ENCODE peak calls at places on chromosomes 2 and 18, in six cellular contexts. One of them, this sample, is unnamed.

GRCh38 chr2:207258191-207258991 is 92.6 kb upstream of the KLF7 start:
- DNase-seq in astrocyte of the cerebellum: peak
- DNase-seq in Calu3: no peak
- DNase-seq in cardiac fibroblast: peak
- DNase-seq in fibroblast of pulmonary artery: peak
- DNase-seq in body of pancreas: no peak
- DNase-seq in this sample: peak

GRCh38 chr2:192247456-192247855 is 52.7 kb upstream of the TMEFF2 start:
- DNase-seq in body of pancreas: no peak
- DNase-seq in Calu3: no peak
- DNase-seq in astrocyte of the cerebellum: no peak
- DNase-seq in fibroblast of pulmonary artery: peak
- DNase-seq in cardiac fibroblast: no peak
- DNase-seq in this sample: no peak

GRCh38 chr2:22261165-22261564 is 1123.8 kb upstream of the KLHL29 start:
- DNase-seq in fibroblast of pulmonary artery: no peak
- DNase-seq in body of pancreas: no peak
- DNase-seq in cardiac fibroblast: no peak
- DNase-seq in astrocyte of the cerebellum: no peak
- DNase-seq in Calu3: no peak
- DNase-seq in this sample: no peak

GRCh38 chr2:38533180-38533579 is 69.5 kb downstream of the HNRNPLL start:
- DNase-seq in cardiac fibroblast: no peak
- DNase-seq in Calu3: no peak
- DNase-seq in astrocyte of the cerebellum: no peak
- DNase-seq in body of pancreas: no peak
- DNase-seq in fibroblast of pulmonary artery: no peak
- DNase-seq in this sample: no peak

GRCh38 chr2:144521702-144522101 is 1.8 kb upstream of the ZEB2 start:
- DNase-seq in astrocyte of the cerebellum: no peak
- DNase-seq in body of pancreas: no peak
- DNase-seq in fibroblast of pulmonary artery: no peak
- DNase-seq in Calu3: no peak
- DNase-seq in cardiac fibroblast: peak
- DNase-seq in this sample: no peak

GRCh38 chr2:42025151-42025582 is 22.7 kb upstream of the PKDCC start:
- DNase-seq in astrocyte of the cerebellum: peak
- DNase-seq in Calu3: no peak
- DNase-seq in body of pancreas: no peak
- DNase-seq in cardiac fibroblast: peak
- DNase-seq in fibroblast of pulmonary artery: peak
- DNase-seq in this sample: no peak

GRCh38 chr18:72672364-72673151 is 128.4 kb upstream of the CBLN2 start:
- DNase-seq in cardiac fibroblast: peak
- DNase-seq in body of pancreas: no peak
- DNase-seq in fibroblast of pulmonary artery: peak
- DNase-seq in astrocyte of the cerebellum: peak
- DNase-seq in Calu3: peak
- DNase-seq in this sample: no peak

GRCh38 chr2:10407841-10408648 is 40.1 kb downstream of the ODC1 start:
- DNase-seq in Calu3: peak
- DNase-seq in body of pancreas: peak
- DNase-seq in cardiac fibroblast: peak
- DNase-seq in astrocyte of the cerebellum: no peak
- DNase-seq in fibroblast of pulmonary artery: peak
- DNase-seq in this sample: peak

GRCh38 chr2:142756430-142756829 is 121.0 kb upstream of the KYNU start:
- DNase-seq in body of pancreas: no peak
- DNase-seq in fibroblast of pulmonary artery: peak
- DNase-seq in astrocyte of the cerebellum: no peak
- DNase-seq in Calu3: no peak
- DNase-seq in cardiac fibroblast: peak
- DNase-seq in this sample: no peak

GRCh38 chr18:6561029-6561861 is 146.5 kb upstream of the L3MBTL4 start:
- DNase-seq in Calu3: no peak
- DNase-seq in astrocyte of the cerebellum: no peak
- DNase-seq in body of pancreas: peak
- DNase-seq in fibroblast of pulmonary artery: peak
- DNase-seq in cardiac fibroblast: peak
- DNase-seq in this sample: peak

GRCh38 chr2:26807788-26808460 is 22.1 kb downstream of the CENPA start:
- DNase-seq in astrocyte of the cerebellum: no peak
- DNase-seq in fibroblast of pulmonary artery: peak
- DNase-seq in body of pancreas: no peak
- DNase-seq in cardiac fibroblast: peak
- DNase-seq in Calu3: no peak
- DNase-seq in this sample: no peak

GRCh38 chr2:235605306-235605998 is 111.6 kb downstream of the AGAP1 start:
- DNase-seq in astrocyte of the cerebellum: peak
- DNase-seq in body of pancreas: peak
- DNase-seq in cardiac fibroblast: peak
- DNase-seq in Calu3: no peak
- DNase-seq in fibroblast of pulmonary artery: peak
- DNase-seq in this sample: peak

GRCh38 chr18:77821892-77822291 is 572.2 kb downstream of the GALR1 start:
- DNase-seq in cardiac fibroblast: no peak
- DNase-seq in Calu3: no peak
- DNase-seq in fibroblast of pulmonary artery: no peak
- DNase-seq in body of pancreas: no peak
- DNase-seq in astrocyte of the cerebellum: no peak
- DNase-seq in this sample: no peak

GRCh38 chr2:219249203-219249980 is 3.7 kb upstream of the TUBA4B start:
- DNase-seq in astrocyte of the cerebellum: peak
- DNase-seq in cardiac fibroblast: peak
- DNase-seq in fibroblast of pulmonary artery: peak
- DNase-seq in Calu3: peak
- DNase-seq in body of pancreas: peak
- DNase-seq in this sample: peak

GRCh38 chr2:196331143-196331542 is 159.8 kb upstream of the STK17B start:
- DNase-seq in body of pancreas: no peak
- DNase-seq in cardiac fibroblast: peak
- DNase-seq in Calu3: peak
- DNase-seq in fibroblast of pulmonary artery: peak
- DNase-seq in astrocyte of the cerebellum: peak
- DNase-seq in this sample: no peak

GRCh38 chr2:232884001-232884421 is 13.9 kb downstream of the SNORC start:
- DNase-seq in astrocyte of the cerebellum: no peak
- DNase-seq in body of pancreas: no peak
- DNase-seq in Calu3: no peak
- DNase-seq in cardiac fibroblast: no peak
- DNase-seq in fibroblast of pulmonary artery: no peak
- DNase-seq in this sample: no peak

GRCh38 chr2:62014102-62014501 is 108.6 kb downstream of the COMMD1 start:
- DNase-seq in body of pancreas: peak
- DNase-seq in Calu3: no peak
- DNase-seq in cardiac fibroblast: peak
- DNase-seq in fibroblast of pulmonary artery: peak
- DNase-seq in astrocyte of the cerebellum: peak
- DNase-seq in this sample: no peak

GRCh38 chr2:45904267-45904921 is 252.9 kb downstream of the PRKCE start:
- DNase-seq in Calu3: no peak
- DNase-seq in cardiac fibroblast: peak
- DNase-seq in fibroblast of pulmonary artery: no peak
- DNase-seq in body of pancreas: no peak
- DNase-seq in astrocyte of the cerebellum: no peak
- DNase-seq in this sample: no peak

GRCh38 chr2:219728993-219729487 is 101.6 kb downstream of the SLC4A3 start:
- DNase-seq in astrocyte of the cerebellum: no peak
- DNase-seq in body of pancreas: no peak
- DNase-seq in cardiac fibroblast: peak
- DNase-seq in Calu3: no peak
- DNase-seq in fibroblast of pulmonary artery: peak
- DNase-seq in this sample: no peak

GRCh38 chr2:238916875-238917590 is 69.1 kb downstream of the TWIST2 start:
- DNase-seq in fibroblast of pulmonary artery: no peak
- DNase-seq in cardiac fibroblast: no peak
- DNase-seq in Calu3: no peak
- DNase-seq in body of pancreas: no peak
- DNase-seq in astrocyte of the cerebellum: no peak
- DNase-seq in this sample: no peak

GRCh38 chr18:58915006-58915799 is 50.5 kb downstream of the ZNF532 start:
- DNase-seq in fibroblast of pulmonary artery: no peak
- DNase-seq in body of pancreas: no peak
- DNase-seq in astrocyte of the cerebellum: peak
- DNase-seq in Calu3: peak
- DNase-seq in cardiac fibroblast: no peak
- DNase-seq in this sample: no peak

GRCh38 chr2:96957299-96957698 is 29.1 kb downstream of the FAM178B start:
- DNase-seq in Calu3: no peak
- DNase-seq in fibroblast of pulmonary artery: no peak
- DNase-seq in cardiac fibroblast: no peak
- DNase-seq in astrocyte of the cerebellum: no peak
- DNase-seq in body of pancreas: no peak
- DNase-seq in this sample: no peak

GRCh38 chr2:12970861-12971260 is 254.1 kb downstream of the TRIB2 start:
- DNase-seq in body of pancreas: no peak
- DNase-seq in fibroblast of pulmonary artery: peak
- DNase-seq in astrocyte of the cerebellum: peak
- DNase-seq in cardiac fibroblast: peak
- DNase-seq in Calu3: no peak
- DNase-seq in this sample: no peak

GRCh38 chr18:24068945-24069693 is 54.6 kb downstream of the TTC39C start:
- DNase-seq in astrocyte of the cerebellum: no peak
- DNase-seq in cardiac fibroblast: no peak
- DNase-seq in fibroblast of pulmonary artery: no peak
- DNase-seq in body of pancreas: no peak
- DNase-seq in Calu3: no peak
- DNase-seq in this sample: no peak

GRCh38 chr2:62966995-62967394 is 83.6 kb upstream of the OTX1 start:
- DNase-seq in Calu3: no peak
- DNase-seq in fibroblast of pulmonary artery: no peak
- DNase-seq in body of pancreas: no peak
- DNase-seq in astrocyte of the cerebellum: no peak
- DNase-seq in cardiac fibroblast: no peak
- DNase-seq in this sample: peak

GRCh38 chr2:179592167-179592936 is 269.1 kb downstream of the ZNF385B start:
- DNase-seq in astrocyte of the cerebellum: peak
- DNase-seq in fibroblast of pulmonary artery: no peak
- DNase-seq in Calu3: no peak
- DNase-seq in cardiac fibroblast: peak
- DNase-seq in body of pancreas: no peak
- DNase-seq in this sample: no peak

GRCh38 chr18:63683152-63683551 is 19.6 kb upstream of the SERPINB11 start:
- DNase-seq in fibroblast of pulmonary artery: peak
- DNase-seq in body of pancreas: no peak
- DNase-seq in Calu3: peak
- DNase-seq in astrocyte of the cerebellum: peak
- DNase-seq in cardiac fibroblast: peak
- DNase-seq in this sample: peak

GRCh38 chr2:233261819-233262555 is 10.5 kb downstream of the ATG16L1 start:
- DNase-seq in fibroblast of pulmonary artery: no peak
- DNase-seq in Calu3: no peak
- DNase-seq in astrocyte of the cerebellum: no peak
- DNase-seq in cardiac fibroblast: no peak
- DNase-seq in body of pancreas: no peak
- DNase-seq in this sample: no peak

GRCh38 chr2:161947394-161947793 is 126.6 kb downstream of the DPP4 start:
- DNase-seq in astrocyte of the cerebellum: no peak
- DNase-seq in body of pancreas: no peak
- DNase-seq in fibroblast of pulmonary artery: no peak
- DNase-seq in Calu3: no peak
- DNase-seq in cardiac fibroblast: no peak
- DNase-seq in this sample: no peak

GRCh38 chr18:76126327-76126726 is 368.7 kb downstream of the ZNF516 start:
- DNase-seq in cardiac fibroblast: no peak
- DNase-seq in body of pancreas: no peak
- DNase-seq in astrocyte of the cerebellum: no peak
- DNase-seq in Calu3: no peak
- DNase-seq in fibroblast of pulmonary artery: no peak
- DNase-seq in this sample: no peak
- TF ChIP-seq CTCF in cardiac fibroblast: no peak
- TF ChIP-seq CTCF in body of pancreas: no peak
- TF ChIP-seq CTCF in astrocyte of the cerebellum: no peak
- TF ChIP-seq CTCF in Calu3: no peak
- TF ChIP-seq CTCF in fibroblast of pulmonary artery: no peak
- TF ChIP-seq CTCF in this sample: no peak

GRCh38 chr18:3367491-3368091 is 82.4 kb upstream of the TGIF1 start:
- DNase-seq in Calu3: no peak
- DNase-seq in cardiac fibroblast: peak
- DNase-seq in astrocyte of the cerebellum: peak
- DNase-seq in body of pancreas: no peak
- DNase-seq in fibroblast of pulmonary artery: peak
- DNase-seq in this sample: peak
- TF ChIP-seq CTCF in Calu3: no peak
- TF ChIP-seq CTCF in cardiac fibroblast: no peak
- TF ChIP-seq CTCF in astrocyte of the cerebellum: no peak
- TF ChIP-seq CTCF in body of pancreas: no peak
- TF ChIP-seq CTCF in fibroblast of pulmonary artery: no peak
- TF ChIP-seq CTCF in this sample: no peak

DNA sequence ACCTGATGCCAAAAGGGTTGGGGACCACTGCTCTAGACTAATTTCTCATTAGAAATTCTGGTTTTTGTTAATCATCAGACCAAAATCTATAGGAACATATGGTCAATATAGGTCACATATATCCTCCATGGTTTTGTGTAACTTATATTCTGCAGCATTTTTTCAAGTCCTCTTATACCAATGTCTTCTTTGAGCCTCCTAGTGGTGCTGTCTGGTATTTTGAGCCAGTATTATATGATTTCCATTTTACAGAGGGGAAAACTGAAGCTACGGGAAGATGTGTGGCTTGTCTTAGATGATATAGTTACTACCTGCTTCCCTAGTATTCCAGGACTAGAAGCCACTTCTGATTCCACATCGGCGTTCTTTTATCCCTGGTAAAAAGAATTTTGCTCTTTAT is 13.8 kb downstream of the MAPK4 start:
- DNase-seq in body of pancreas: no peak
- DNase-seq in fibroblast of pulmonary artery: no peak
- DNase-seq in Calu3: no peak
- DNase-seq in astrocyte of the cerebellum: no peak
- DNase-seq in cardiac fibroblast: no peak
- DNase-seq in this sample: no peak
- TF ChIP-seq CTCF in body of pancreas: no peak
- TF ChIP-seq CTCF in fibroblast of pulmonary artery: peak
- TF ChIP-seq CTCF in Calu3: no peak
- TF ChIP-seq CTCF in astrocyte of the cerebellum: no peak
- TF ChIP-seq CTCF in cardiac fibroblast: peak
- TF ChIP-seq CTCF in this sample: peak

GRCh38 chr2:8627019-8627691 is 54.7 kb upstream of the ID2 start:
- DNase-seq in cardiac fibroblast: no peak
- DNase-seq in body of pancreas: no peak
- DNase-seq in Calu3: no peak
- DNase-seq in astrocyte of the cerebellum: no peak
- DNase-seq in fibroblast of pulmonary artery: no peak
- DNase-seq in this sample: no peak

GRCh38 chr2:8629402-8629801 is 52.5 kb upstream of the ID2 start:
- DNase-seq in Calu3: no peak
- DNase-seq in fibroblast of pulmonary artery: no peak
- DNase-seq in astrocyte of the cerebellum: no peak
- DNase-seq in body of pancreas: no peak
- DNase-seq in cardiac fibroblast: no peak
- DNase-seq in this sample: no peak

GRCh38 chr2:8627692-8628085 is 54.2 kb upstream of the ID2 start:
- DNase-seq in cardiac fibroblast: no peak
- DNase-seq in Calu3: peak
- DNase-seq in astrocyte of the cerebellum: no peak
- DNase-seq in fibroblast of pulmonary artery: no peak
- DNase-seq in body of pancreas: no peak
- DNase-seq in this sample: no peak

GRCh38 chr2:8628870-8629209 is 53.0 kb upstream of the ID2 start:
- DNase-seq in fibroblast of pulmonary artery: no peak
- DNase-seq in Calu3: peak
- DNase-seq in astrocyte of the cerebellum: no peak
- DNase-seq in cardiac fibroblast: no peak
- DNase-seq in body of pancreas: no peak
- DNase-seq in this sample: no peak

GRCh38 chr2:8628179-8628869 is 53.5 kb upstream of the ID2 start:
- DNase-seq in astrocyte of the cerebellum: no peak
- DNase-seq in body of pancreas: no peak
- DNase-seq in cardiac fibroblast: no peak
- DNase-seq in Calu3: peak
- DNase-seq in fibroblast of pulmonary artery: no peak
- DNase-seq in this sample: no peak
- TF ChIP-seq CTCF in astrocyte of the cerebellum: no peak
- TF ChIP-seq CTCF in body of pancreas: no peak
- TF ChIP-seq CTCF in cardiac fibroblast: no peak
- TF ChIP-seq CTCF in Calu3: peak
- TF ChIP-seq CTCF in fibroblast of pulmonary artery: no peak
- TF ChIP-seq CTCF in this sample: peak

This sample was measured in retinal pigment epithelial cell.